ENCODE peak calls at places on chromosome 10, in six cellular contexts. C, K, E, F, O and S are unnamed samples.

GRCh38 chr10:70480254-70480861 is 1.8 kb downstream of the PALD1 start:
- DNase-seq in C (no peak), K (no peak), E (no peak), F (no peak), O (no peak), S (no peak)

GRCh38 chr10:73810735-73811465 is 498 bp downstream of the NDST2 start:
- DNase-seq in C (peak; percentile 66), K (peak; percentile 63), E (no peak), F (no peak), O (peak; percentile 65), S (no peak)

GRCh38 chr10:72086466-72087391 is 1.6 kb downstream of the SPOCK2 start:
- DNase-seq in C (peak; percentile 75), K (peak; percentile 66), E (peak; percentile 29), F (no peak), O (no peak), S (peak; percentile 27)

GRCh38 chr10:80252296-80252887 is 37.1 kb downstream of the MAT1A start:
- DNase-seq in C (no peak), K (no peak), E (no peak), F (no peak), O (no peak), S (no peak)

GRCh38 chr10:47030191-47030698 is 119.0 kb downstream of the PTPN20 start:
- DNase-seq in C (no peak), K (no peak), E (no peak), F (no peak), O (no peak), S (no peak)

GRCh38 chr10:61987537-61987936 is 86.0 kb downstream of the ARID5B start:
- DNase-seq in C (no peak), K (no peak), E (no peak), F (no peak), O (no peak), S (no peak)

GRCh38 chr10:101575580-101576228 is 12.4 kb downstream of the POLL start:
- DNase-seq in C (no peak), K (no peak), E (no peak), F (no peak), O (peak; percentile 88), S (no peak)

GRCh38 chr10:5396545-5396944 is 8.1 kb downstream of the TUBAL3 start:
- DNase-seq in C (no peak), K (no peak), E (no peak), F (no peak), O (no peak), S (no peak)

GRCh38 chr10:51733061-51733460 is 33.7 kb upstream of the CSTF2T start:
- DNase-seq in C (no peak), K (no peak), E (no peak), F (no peak), O (no peak), S (no peak)

GRCh38 chr10:43878386-43878785 is 229.7 kb upstream of the ZNF32 start:
- DNase-seq in C (no peak), K (no peak), E (no peak), F (no peak), O (no peak), S (no peak)

GRCh38 chr10:60677541-60678129 is 100.6 kb upstream of the CDK1 start:
- DNase-seq in C (no peak), K (no peak), E (no peak), F (no peak), O (no peak), S (no peak)

GRCh38 chr10:124302951-124303505 is 115.7 kb downstream of the OAT start:
- DNase-seq in C (no peak), K (no peak), E (no peak), F (no peak), O (no peak), S (no peak)

GRCh38 chr10:22649390-22649841 is 65.0 kb downstream of the PIP4K2A start:
- DNase-seq in C (no peak), K (no peak), E (no peak), F (no peak), O (peak; percentile 27), S (no peak)

GRCh38 chr10:22646291-22646926 is 68.0 kb downstream of the PIP4K2A start:
- DNase-seq in C (no peak), K (no peak), E (no peak), F (peak; percentile 74), O (no peak), S (no peak)

GRCh38 chr10:22649977-22650376 is 64.4 kb downstream of the PIP4K2A start:
- DNase-seq in C (no peak), K (no peak), E (no peak), F (no peak), O (no peak), S (no peak)

GRCh38 chr10:22648547-22648961 is 65.8 kb downstream of the PIP4K2A start:
- DNase-seq in C (no peak), K (no peak), E (no peak), F (peak; percentile 75), O (no peak), S (no peak)

GRCh38 chr10:22647244-22647643 is 67.1 kb downstream of the PIP4K2A start:
- DNase-seq in C (no peak), K (no peak), E (no peak), F (no peak), O (no peak), S (no peak)
- TF ChIP-seq CREB1 in C (no peak), K (no peak), E (no peak), F (no peak), O (no peak), S (no peak)

GRCh38 chr10:126840736-126841135 is 64.5 kb upstream of the DOCK1 start:
- DNase-seq in C (no peak), K (no peak), E (no peak), F (no peak), O (no peak), S (no peak)

GRCh38 chr10:126843299-126843934 is 61.8 kb upstream of the DOCK1 start:
- DNase-seq in C (no peak), K (no peak), E (no peak), F (no peak), O (no peak), S (no peak)

GRCh38 chr10:126841341-126841902 is 63.8 kb upstream of the DOCK1 start:
- DNase-seq in C (no peak), K (no peak), E (no peak), F (no peak), O (no peak), S (no peak)

GRCh38 chr10:126842836-126843235 is 62.4 kb upstream of the DOCK1 start:
- DNase-seq in C (peak; percentile 65), K (peak; percentile 55), E (no peak), F (no peak), O (no peak), S (no peak)

DNA sequence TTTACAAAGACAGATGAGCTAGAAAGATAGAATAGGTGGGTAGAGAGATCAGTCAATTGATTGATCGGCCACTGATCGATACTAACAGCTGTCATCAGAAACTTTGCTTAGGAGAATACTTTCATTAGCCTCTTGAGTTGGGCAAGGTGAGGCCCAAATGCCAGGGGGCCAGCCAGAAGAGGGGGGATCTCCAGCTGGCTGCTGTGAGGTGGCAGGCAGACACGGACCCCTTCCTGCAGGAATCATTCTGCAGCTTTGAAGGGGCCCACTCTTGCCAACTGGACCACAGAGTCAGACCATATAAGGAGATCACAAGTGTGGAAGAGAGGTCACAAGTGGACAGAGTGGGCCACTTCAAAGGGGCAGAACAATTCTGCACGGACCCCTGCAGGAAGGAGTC is 62.9 kb upstream of the DOCK1 start:
- DNase-seq in C (no peak), K (no peak), E (no peak), F (no peak), O (no peak), S (no peak)
- TF ChIP-seq CREB1 in C (no peak), K (no peak), E (no peak), F (no peak), O (no peak), S (no peak)

DNA sequence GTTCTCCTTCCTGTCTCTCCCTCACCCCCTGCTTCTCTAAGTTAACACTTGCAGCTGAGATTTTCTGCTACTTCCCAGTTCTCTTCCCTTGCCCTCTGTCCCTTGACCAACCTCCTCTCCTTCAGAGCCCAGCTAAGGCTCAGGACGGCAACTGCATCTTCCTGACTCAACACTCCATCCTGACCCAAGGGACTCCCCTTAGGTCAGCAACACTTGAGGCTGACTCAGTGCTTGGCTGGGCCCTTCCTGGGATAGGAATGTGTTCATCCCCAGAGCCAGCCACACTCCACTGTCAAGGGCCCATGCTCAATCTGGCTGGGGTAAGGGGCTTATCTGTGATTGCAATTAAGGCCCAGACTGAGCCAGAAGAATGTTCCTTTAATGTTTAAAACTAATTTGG is 3.4 kb downstream of the CALHM2 start:
- DNase-seq in C (no peak), K (no peak), E (no peak), F (no peak), O (no peak), S (no peak)
- TF ChIP-seq CREB1 in C (no peak), K (no peak), E (no peak), F (no peak), O (no peak), S (no peak)

GRCh38 chr10:12130237-12130872 is 878 bp downstream of the SEC61A2 start:
- DNase-seq in C (peak; percentile 75), K (peak; percentile 17), E (no peak), F (peak; percentile 40), O (peak; percentile 71), S (peak; percentile 71)
- TF ChIP-seq CREB1 in C (no peak), K (no peak), E (no peak), F (no peak), O (no peak), S (no peak)

DNA sequence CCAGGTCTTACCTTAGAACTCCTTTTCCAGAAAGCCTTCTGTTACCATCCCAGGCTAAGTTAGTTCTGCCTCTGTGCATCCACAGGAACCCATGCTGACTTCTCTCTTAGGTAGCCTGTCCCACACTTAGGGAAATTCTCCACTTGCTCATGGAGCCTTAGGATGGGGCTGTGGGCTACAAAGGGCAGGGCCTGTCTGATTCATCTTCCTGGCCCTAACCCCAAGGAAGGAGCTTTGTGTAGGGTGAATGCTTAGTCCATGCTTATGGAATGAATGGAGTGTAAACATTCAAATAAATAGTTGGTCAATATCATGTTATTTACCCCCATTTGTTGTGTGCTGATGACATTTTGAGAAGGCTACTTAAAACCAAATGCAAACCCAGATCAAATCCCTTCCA is 54.7 kb downstream of the EMX2 start:
- DNase-seq in C (no peak), K (no peak), E (no peak), F (no peak), O (no peak), S (no peak)
- TF ChIP-seq CREB1 in C (no peak), K (no peak), E (no peak), F (no peak), O (no peak), S (no peak)

GRCh38 chr10:77493851-77494788 is 143.5 kb downstream of the KCNMA1 start:
- DNase-seq in C (peak; percentile 72), K (peak; percentile 38), E (no peak), F (no peak), O (peak; percentile 11), S (peak; percentile 10)
- TF ChIP-seq CREB1 in C (no peak), K (no peak), E (no peak), F (no peak), O (no peak), S (no peak)